ENCODE peak calls at places on chromosomes 6 and 20, in seven cellular contexts. Q is heart left ventricle, P is fibroblast of lung, C is HCT116, B is lower lobe of right lung, O is pancreas, L is RWPE1. A is an unnamed sample.

GRCh38 chr6:107690864-107691661 is 133.1 kb downstream of the SCML4 start:
- DNase-seq in Q (peak; percentile 47), P (peak; percentile 80), C (no peak), B (no peak), O (no peak), L (no peak), A (no peak)

GRCh38 chr6:26329763-26330511 is 35.1 kb upstream of the BTN3A2 start:
- DNase-seq in Q (no peak), P (peak; percentile 54), C (no peak), B (no peak), O (no peak), L (no peak), A (no peak)

GRCh38 chr6:144653885-144654505 is 368.9 kb downstream of the UTRN start:
- DNase-seq in Q (no peak), P (peak; percentile 59), C (no peak), B (no peak), O (no peak), L (no peak), A (no peak)

GRCh38 chr6:133817460-133818047 is 71.4 kb upstream of the TCF21 start:
- DNase-seq in Q (no peak), P (no peak), C (peak; percentile 8), B (no peak), O (peak; percentile 25), L (no peak), A (no peak)

GRCh38 chr20:58297394-58297793 is 12.1 kb upstream of the RAB22A start:
- DNase-seq in Q (no peak), P (no peak), C (no peak), B (no peak), O (no peak), L (no peak), A (no peak)

GRCh38 chr20:51221791-51222408 is 199.0 kb upstream of the KCNG1 start:
- DNase-seq in Q (no peak), P (no peak), C (peak; percentile 40), B (no peak), O (peak; percentile 38), L (peak; percentile 50), A (no peak)

GRCh38 chr20:56788671-56789610 is 159.8 kb downstream of the TFAP2C start:
- DNase-seq in Q (no peak), P (peak; percentile 16), C (no peak), B (no peak), O (no peak), L (no peak), A (no peak)

GRCh38 chr20:24411003-24411402 is 58.4 kb upstream of the SYNDIG1 start:
- DNase-seq in Q (no peak), P (no peak), C (no peak), B (no peak), O (no peak), L (no peak), A (no peak)

GRCh38 chr6:33578588-33579011 is 1.5 kb downstream of the BAK1 start:
- DNase-seq in Q (no peak), P (no peak), C (no peak), B (no peak), O (no peak), L (no peak), A (no peak)

GRCh38 chr20:38730989-38731737 is 6.9 kb downstream of the SLC32A1 start:
- DNase-seq in Q (peak; percentile 62), P (peak; percentile 31), C (peak; percentile 73), B (peak; percentile 81), O (peak; percentile 65), L (peak; percentile 87), A (no peak)

GRCh38 chr6:34246249-34246562 is 2.6 kb downstream of the SMIM29 start:
- DNase-seq in Q (no peak), P (no peak), C (no peak), B (no peak), O (no peak), L (no peak), A (no peak)

GRCh38 chr20:568097-568864 is 24.7 kb upstream of the CSNK2A1 start:
- DNase-seq in Q (peak; percentile 84), P (no peak), C (no peak), B (no peak), O (no peak), L (no peak), A (no peak)

GRCh38 chr20:57298457-57298856 is 31.1 kb upstream of the SPO11 start:
- DNase-seq in Q (no peak), P (no peak), C (no peak), B (no peak), O (no peak), L (no peak), A (no peak)

GRCh38 chr6:67933278-67933677 is 701.8 kb upstream of the ADGRB3 start:
- DNase-seq in Q (no peak), P (no peak), C (no peak), B (no peak), O (no peak), L (no peak), A (no peak)

GRCh38 chr20:44056010-44056698 is 130.8 kb downstream of the JPH2 start:
- DNase-seq in Q (peak; percentile 58), P (no peak), C (no peak), B (no peak), O (no peak), L (peak; percentile 41), A (peak; percentile 79)

GRCh38 chr20:36496707-36497669 is 44.3 kb upstream of the MYL9 start:
- DNase-seq in Q (no peak), P (no peak), C (no peak), B (no peak), O (no peak), L (no peak), A (no peak)

GRCh38 chr6:31351734-31352496 is 5.1 kb downstream of the HLA-B start:
- DNase-seq in Q (no peak), P (no peak), C (no peak), B (no peak), O (no peak), L (no peak), A (no peak)

GRCh38 chr6:147158881-147159280 is 45.3 kb upstream of the STXBP5 start:
- DNase-seq in Q (no peak), P (no peak), C (no peak), B (no peak), O (no peak), L (no peak), A (no peak)

GRCh38 chr6:112222111-112222726 is 32.1 kb downstream of the LAMA4 start:
- DNase-seq in Q (no peak), P (peak; percentile 94), C (no peak), B (no peak), O (no peak), L (no peak), A (no peak)

GRCh38 chr6:110216140-110216539 is 35.9 kb downstream of the CDC40 start:
- DNase-seq in Q (no peak), P (no peak), C (no peak), B (no peak), O (no peak), L (no peak), A (no peak)

GRCh38 chr6:136566007-136566487 is 15.8 kb upstream of the MAP7 start:
- DNase-seq in Q (peak; percentile 39), P (no peak), C (no peak), B (peak; percentile 61), O (no peak), L (no peak), A (no peak)

GRCh38 chr6:31070711-31071197 is 41.6 kb downstream of the C6orf15 start:
- DNase-seq in Q (peak; percentile 47), P (peak; percentile 80), C (peak; percentile 56), B (no peak), O (peak; percentile 51), L (peak; percentile 72), A (no peak)

GRCh38 chr6:124973780-124974179 is 11.5 kb downstream of the RNF217 start:
- DNase-seq in Q (no peak), P (no peak), C (no peak), B (no peak), O (no peak), L (no peak), A (no peak)

GRCh38 chr6:121590941-121591340 is 155.5 kb downstream of the GJA1 start:
- DNase-seq in Q (no peak), P (no peak), C (no peak), B (no peak), O (no peak), L (no peak), A (no peak)

DNA sequence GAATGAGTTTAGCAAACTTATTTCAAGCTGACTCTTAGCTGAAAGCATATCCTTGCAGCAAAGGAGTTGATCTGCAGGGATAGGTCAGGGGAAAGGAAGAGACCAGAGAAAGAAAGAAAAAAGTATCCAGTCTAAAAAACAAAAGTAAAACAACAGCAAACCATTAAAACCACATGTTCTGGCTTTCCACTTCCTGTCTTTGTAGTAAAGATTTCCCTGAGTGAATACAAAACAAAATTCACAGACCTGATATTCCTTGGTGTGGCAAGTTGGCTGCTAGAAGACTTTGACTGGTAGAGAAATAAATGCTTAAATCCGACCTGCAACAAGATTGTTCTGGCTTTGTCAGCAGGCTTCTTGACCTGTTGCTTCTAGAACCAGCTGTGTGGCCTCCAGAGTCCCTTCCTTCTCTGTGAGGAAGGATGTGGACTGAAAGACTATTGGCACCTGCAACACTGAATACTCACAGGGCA is 23.4 kb upstream of the MCM3 start:
- DNase-seq in Q (no peak), P (no peak), C (no peak), B (no peak), O (no peak), L (no peak), A (no peak)
- H3K27ac ChIP-seq in Q (no peak overlapping the region), P (no peak overlapping the region), C (no peak overlapping the region), B (peak overlapping the region; percentile 77), O (no peak overlapping the region), L (no peak overlapping the region), A (no peak overlapping the region)

DNA sequence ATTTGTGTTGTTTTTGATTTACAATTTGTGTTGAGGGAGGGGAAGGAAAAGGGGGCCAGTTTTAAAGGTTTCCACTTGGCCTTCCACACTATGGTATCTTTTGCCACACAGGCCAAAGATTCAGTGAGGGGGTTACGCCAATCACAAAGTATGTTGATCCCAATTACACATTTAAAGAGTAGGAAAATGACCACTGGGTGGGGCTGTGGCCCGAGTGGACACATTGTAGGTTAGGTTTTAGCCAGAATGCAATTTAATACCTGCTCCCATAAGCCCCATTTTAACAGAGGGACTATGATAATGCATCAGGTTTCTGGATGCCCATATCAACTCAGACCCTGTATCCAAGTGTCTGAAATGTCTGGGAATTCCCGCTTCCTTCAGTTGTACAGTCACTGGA is 15.6 kb downstream of the VGLL2 start:
- DNase-seq in Q (no peak), P (no peak), C (peak; percentile 7), B (no peak), O (no peak), L (no peak), A (no peak)
- TF ChIP-seq CTCF in Q (peak; percentile 37), P (no peak), C (peak; percentile 23), B (peak; percentile 14), O (no peak), L (peak; percentile 17), A (no peak)

DNA sequence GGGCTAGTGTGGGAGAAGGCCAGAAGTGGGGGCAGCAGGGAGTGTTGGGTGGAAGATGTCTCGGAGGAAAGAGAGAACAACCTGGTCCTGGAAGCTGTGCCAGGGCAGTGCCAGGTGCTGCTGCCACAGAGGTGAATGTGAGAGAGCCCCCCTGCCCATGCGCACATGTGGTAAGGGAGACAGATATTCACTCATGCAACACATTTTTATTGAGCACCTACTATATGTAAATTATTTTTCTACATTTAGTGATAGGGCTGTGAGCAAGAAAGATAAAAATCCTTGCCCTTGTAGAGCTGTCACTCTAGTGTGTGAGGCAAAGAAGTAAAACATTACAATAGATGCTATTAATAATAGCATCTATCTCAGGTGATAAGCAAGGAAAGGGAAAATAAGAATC is 471 bp downstream of the CLPSL1 start:
- DNase-seq in Q (no peak), P (no peak), C (no peak), B (no peak), O (no peak), L (no peak), A (no peak)
- H3K27ac ChIP-seq in Q (no peak overlapping the region), P (no peak overlapping the region), C (no peak overlapping the region), B (no peak overlapping the region), O (no peak overlapping the region), L (no peak overlapping the region), A (no peak overlapping the region)

GRCh38 chr20:33812673-33813462 is 1.7 kb downstream of the CHMP4B start:
- DNase-seq in Q (no peak), P (no peak), C (no peak), B (no peak), O (no peak), L (peak; percentile 38), A (no peak)
- TF ChIP-seq CTCF in Q (no peak), P (no peak), C (no peak), B (no peak), O (no peak), L (no peak), A (no peak)

A was measured in vagina.